ENCODE peak calls at places on chromosomes 3 and 15, in four cellular contexts. P, J, U and R are unnamed samples.

GRCh38 chr15:75989045-75989444 is 23.2 kb downstream of the NRG4 start:
- DNase-seq in P (no peak), J (no peak), U (no peak), R (peak; percentile 79)

GRCh38 chr3:8741581-8742355 is 8.2 kb downstream of the CAV3 start:
- DNase-seq in P (peak; percentile 87), J (peak; percentile 92), U (peak; percentile 98), R (peak; percentile 81)

GRCh38 chr15:99909914-99910313 is 176.7 kb upstream of the LYSMD4 start:
- DNase-seq in P (peak; percentile 70), J (peak; percentile 80), U (peak; percentile 20), R (peak; percentile 16)

GRCh38 chr15:40843183-40843884 is 514 bp upstream of the SPINT1 start:
- DNase-seq in P (no peak), J (no peak), U (no peak), R (no peak)

GRCh38 chr15:100338971-100339444 is 2.8 kb downstream of the ADAMTS17 start:
- DNase-seq in P (peak; percentile 78), J (peak; percentile 89), U (peak; percentile 88), R (peak; percentile 3)

GRCh38 chr3:175002732-175003143 is 143.6 kb downstream of the NAALADL2 start:
- DNase-seq in P (no peak), J (no peak), U (peak; percentile 81), R (peak; percentile 95)

GRCh38 chr3:87052499-87053260 is 61.7 kb upstream of the VGLL3 start:
- DNase-seq in P (peak; percentile 66), J (peak; percentile 61), U (no peak), R (no peak)

GRCh38 chr3:136612512-136612911 is 139.7 kb downstream of the STAG1 start:
- DNase-seq in P (no peak), J (no peak), U (no peak), R (no peak)

GRCh38 chr3:38986901-38987300 is 64.8 kb downstream of the SCN11A start:
- DNase-seq in P (no peak), J (no peak), U (peak; percentile 42), R (no peak)

GRCh38 chr3:95172549-95172948 is 1109.7 kb downstream of the NSUN3 start:
- DNase-seq in P (no peak), J (no peak), U (no peak), R (no peak)

GRCh38 chr3:146313411-146314111 is 62.7 kb upstream of the PLSCR4 start:
- DNase-seq in P (no peak), J (no peak), U (peak; percentile 88), R (peak; percentile 85)

GRCh38 chr15:86183765-86184491 is 104.3 kb downstream of the AGBL1 start:
- DNase-seq in P (no peak), J (no peak), U (no peak), R (no peak)

GRCh38 chr3:164477403-164477802 is 600.9 kb downstream of the SI start:
- DNase-seq in P (no peak), J (no peak), U (no peak), R (no peak)

GRCh38 chr3:19543212-19543841 is 390.7 kb downstream of the EFHB start:
- DNase-seq in P (peak; percentile 49), J (peak; percentile 67), U (peak; percentile 40), R (peak; percentile 0)

GRCh38 chr15:101613130-101614000 is 38.8 kb downstream of the TM2D3 start:
- DNase-seq in P (no peak), J (no peak), U (peak; percentile 10), R (no peak)

GRCh38 chr3:127748754-127749327 is 73.5 kb downstream of the MGLL start:
- DNase-seq in P (no peak), J (no peak), U (no peak), R (no peak)

GRCh38 chr3:194536883-194537637 is 50.3 kb upstream of the ATP13A3 start:
- DNase-seq in P (no peak), J (no peak), U (peak; percentile 91), R (no peak)

GRCh38 chr3:178669758-178670157 is 133.5 kb downstream of the KCNMB2 start:
- DNase-seq in P (no peak), J (no peak), U (no peak), R (no peak)

GRCh38 chr15:85582719-85583089 is 202.3 kb downstream of the AKAP13 start:
- DNase-seq in P (no peak), J (no peak), U (no peak), R (no peak)

GRCh38 chr3:156751461-156752025 is 74.6 kb upstream of the LEKR1 start:
- DNase-seq in P (peak; percentile 84), J (peak; percentile 92), U (no peak), R (peak; percentile 94)

GRCh38 chr15:83115410-83115809 is 8.0 kb downstream of the TM6SF1 start:
- DNase-seq in P (no peak), J (no peak), U (no peak), R (no peak)

GRCh38 chr3:152396867-152397266 is 128.1 kb downstream of the MBNL1 start:
- DNase-seq in P (no peak), J (no peak), U (no peak), R (peak; percentile 55)

GRCh38 chr15:82995938-82996337 is 9.9 kb downstream of the RAMAC start:
- DNase-seq in P (no peak), J (no peak), U (no peak), R (no peak)

GRCh38 chr15:22887157-22887951 is 48.9 kb downstream of the NIPA2 start:
- DNase-seq in P (no peak), J (no peak), U (peak; percentile 93), R (peak; percentile 42)

GRCh38 chr3:77825045-77825827 is 785.3 kb downstream of the ROBO2 start:
- DNase-seq in P (no peak), J (no peak), U (peak; percentile 99), R (peak; percentile 90)

GRCh38 chr3:100044369-100044768 is 69.9 kb downstream of the FILIP1L start:
- DNase-seq in P (no peak), J (no peak), U (no peak), R (no peak)

GRCh38 chr3:24192004-24192403 is 246.9 kb downstream of the NR1D2 start:
- DNase-seq in P (no peak), J (no peak), U (no peak), R (no peak)

GRCh38 chr3:129607391-129608068 is 1.1 kb upstream of the PLXND1 start:
- DNase-seq in P (no peak), J (peak; percentile 78), U (no peak), R (no peak)

GRCh38 chr3:129606522-129607390 is at the start of gene PLXND1:
- DNase-seq in P (peak; percentile 77), J (peak; percentile 91), U (peak; percentile 38), R (peak; percentile 79)

GRCh38 chr3:129604223-129604941 is 2.1 kb downstream of the PLXND1 start:
- DNase-seq in P (no peak), J (no peak), U (peak; percentile 17), R (no peak)

GRCh38 chr3:129604942-129605592 is 1.4 kb downstream of the PLXND1 start:
- DNase-seq in P (peak; percentile 48), J (peak; percentile 66), U (no peak), R (no peak)

DNA sequence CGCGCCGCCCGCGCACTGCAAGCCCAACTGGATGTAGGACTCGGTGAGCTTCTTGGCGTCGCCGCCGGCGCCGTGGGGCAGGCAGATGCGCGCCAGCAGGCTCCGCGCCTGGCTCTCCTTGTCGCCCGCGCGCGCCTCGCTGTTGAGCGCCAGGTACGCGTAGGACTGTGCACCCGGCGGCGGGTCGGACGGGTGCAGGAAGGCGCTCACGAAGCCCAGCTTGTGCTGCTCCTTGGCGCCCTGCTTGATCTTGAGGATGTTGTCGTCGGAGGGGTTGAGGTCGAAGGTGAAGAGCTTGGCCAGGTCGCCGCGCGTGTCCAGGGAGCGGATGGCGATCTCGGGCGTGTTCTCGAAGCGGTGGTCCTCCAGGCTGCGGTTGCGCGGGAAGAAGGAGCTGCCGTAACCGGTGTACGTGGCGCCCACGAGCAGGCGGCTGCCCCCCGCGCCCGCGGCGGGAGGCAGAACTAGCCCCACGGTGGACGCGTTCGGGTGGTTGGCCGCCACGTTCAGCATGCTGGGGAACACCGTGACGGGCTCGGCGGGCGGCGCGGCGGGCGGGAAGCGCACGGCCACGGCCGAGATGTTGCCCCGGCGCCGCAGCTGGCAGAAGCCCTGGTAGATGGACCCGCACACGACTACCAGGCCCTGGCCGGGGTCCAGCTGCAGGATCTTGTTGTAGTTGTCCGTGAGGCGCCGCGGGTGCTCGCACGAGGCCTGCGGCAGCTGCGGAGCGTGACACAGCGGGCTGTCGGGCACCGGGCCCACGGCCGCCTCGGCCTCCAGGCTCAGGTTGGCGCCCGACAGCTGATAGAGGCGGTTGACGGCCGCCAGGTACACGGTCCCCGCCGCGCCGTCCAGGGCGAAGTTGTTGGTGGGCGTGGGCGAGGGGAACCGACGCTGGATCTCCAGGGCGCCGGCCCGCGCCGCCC is 619 bp downstream of the PLXND1 start:
- DNase-seq in P (peak; percentile 58), J (peak; percentile 87), U (peak; percentile 9), R (peak; percentile 75)
- H3K4me1 ChIP-seq in P (peaks cover 3% of the 10 kb centered on the region), J (peaks cover 7% of the 10 kb centered on the region), U (peaks cover 9% of the 10 kb centered on the region), R (peaks cover 53% of the 10 kb centered on the region)

DNA sequence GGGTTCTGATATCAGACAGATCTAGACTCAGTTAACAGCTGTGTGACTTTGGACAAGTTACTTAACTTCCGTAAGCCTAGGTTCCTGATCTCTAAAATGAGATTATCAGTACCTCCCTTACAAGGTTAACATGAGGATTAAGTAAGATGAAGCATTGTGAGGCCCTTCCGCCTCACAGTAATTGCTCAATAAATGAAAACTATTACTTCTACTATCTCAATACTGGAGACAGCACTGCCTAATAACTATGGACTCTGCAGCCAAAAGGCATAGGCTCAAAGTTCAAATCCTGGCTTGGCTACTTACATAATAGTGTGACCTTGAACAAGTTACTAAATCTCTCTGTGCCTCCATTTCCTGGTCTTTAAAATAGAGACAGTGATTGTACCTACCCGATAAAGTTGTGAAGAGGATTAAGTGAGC is 82.0 kb upstream of the ATP11B start:
- DNase-seq in P (no peak), J (no peak), U (no peak), R (no peak)
- H3K9ac ChIP-seq in P (no peak overlapping the region), J (no peak overlapping the region), U (no peak overlapping the region), R (no peak overlapping the region)

GRCh38 chr15:62378772-62379171 is 213.7 kb upstream of the C2CD4B start:
- DNase-seq in P (no peak), J (no peak), U (no peak), R (no peak)
- H3K9me3 ChIP-seq in P (no peaks in the 10 kb centered on the region), J (no peaks in the 10 kb centered on the region), U (no peaks in the 10 kb centered on the region), R (no peaks in the 10 kb centered on the region)

GRCh38 chr3:126464093-126464492 is 11.6 kb downstream of the ZXDC start:
- DNase-seq in P (no peak), J (peak; percentile 22), U (no peak), R (no peak)
- H3K4me1 ChIP-seq in P (no peaks in the 10 kb centered on the region), J (no peaks in the 10 kb centered on the region), U (no peaks in the 10 kb centered on the region), R (peaks cover 12% of the 10 kb centered on the region)

GRCh38 chr15:42118650-42119531 is 24.5 kb upstream of the PLA2G4D start:
- DNase-seq in P (no peak), J (no peak), U (peak; percentile 48), R (no peak)
- H3K9ac ChIP-seq in P (no peak overlapping the region), J (no peak overlapping the region), U (no peak overlapping the region), R (no peak overlapping the region)

DNA sequence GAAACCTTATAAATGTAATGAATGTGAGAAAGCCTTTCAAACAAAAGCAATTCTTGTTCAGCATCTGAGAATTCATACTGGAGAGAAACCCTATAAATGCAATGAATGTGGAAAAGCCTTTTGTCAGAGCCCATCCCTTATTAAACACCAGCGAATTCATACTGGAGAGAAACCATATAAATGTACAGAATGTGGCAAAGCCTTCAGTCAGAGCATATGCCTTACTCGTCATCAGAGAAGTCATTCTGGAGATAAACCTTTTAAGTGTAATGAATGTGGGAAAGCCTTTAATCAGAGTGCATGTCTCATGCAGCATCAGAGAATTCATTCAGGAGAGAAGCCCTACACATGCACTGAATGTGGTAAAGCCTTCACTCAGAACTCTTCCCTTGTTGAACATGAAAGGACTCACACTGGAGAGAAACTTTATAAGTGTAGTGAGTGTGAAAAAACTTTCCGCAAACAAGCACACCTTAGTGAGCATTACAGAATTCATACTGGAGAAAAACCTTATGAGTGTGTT is 5.3 kb downstream of the ZNF501 start:
- DNase-seq in P (no peak), J (no peak), U (no peak), R (no peak)
- H3K9me3 ChIP-seq in P (peaks cover 58% of the 10 kb centered on the region), J (peaks cover 81% of the 10 kb centered on the region), U (peaks cover 85% of the 10 kb centered on the region), R (peaks cover 96% of the 10 kb centered on the region)

GRCh38 chr15:60536314-60536713 is 57.4 kb upstream of the ICE2 start:
- DNase-seq in P (no peak), J (no peak), U (no peak), R (no peak)
- H3K4me1 ChIP-seq in P (peaks cover 5% of the 10 kb centered on the region), J (no peaks in the 10 kb centered on the region), U (no peaks in the 10 kb centered on the region), R (peaks cover 12% of the 10 kb centered on the region)